ENCODE peak calls at places on chromosomes 13 and 19, in seven cellular contexts. One of them, this sample, is unnamed.
A peak's percentile ranks its signal among the peaks of the same experiment; 100 is the strongest.

GRCh38 chr19:35777411-35777841 is 2.1 kb downstream of the ARHGAP33 start:
- DNase-seq in ovary: no peak
- DNase-seq in heart left ventricle: no peak
- DNase-seq in adrenal gland: no peak
- DNase-seq in gastrocnemius medialis: no peak
- DNase-seq in A549: no peak
- DNase-seq in stomach: no peak
- DNase-seq in this sample: no peak

GRCh38 chr13:20815469-20815868 is 41.7 kb upstream of the EEF1AKMT1 start:
- DNase-seq in ovary: no peak
- DNase-seq in heart left ventricle: no peak
- DNase-seq in adrenal gland: no peak
- DNase-seq in gastrocnemius medialis: no peak
- DNase-seq in A549: no peak
- DNase-seq in stomach: no peak
- DNase-seq in this sample: no peak

GRCh38 chr19:23261496-23262020 is 11.4 kb upstream of the ZNF724 start:
- DNase-seq in ovary: no peak
- DNase-seq in heart left ventricle: no peak
- DNase-seq in adrenal gland: no peak
- DNase-seq in gastrocnemius medialis: no peak
- DNase-seq in A549: no peak
- DNase-seq in stomach: no peak
- DNase-seq in this sample: no peak

GRCh38 chr19:2627855-2628254 is 74.6 kb downstream of the GNG7 start:
- DNase-seq in ovary: no peak
- DNase-seq in heart left ventricle: no peak
- DNase-seq in adrenal gland: no peak
- DNase-seq in gastrocnemius medialis: no peak
- DNase-seq in A549: no peak
- DNase-seq in stomach: no peak
- DNase-seq in this sample: no peak

GRCh38 chr13:94620286-94620896 is 18.7 kb downstream of the GPR180 start:
- DNase-seq in ovary: no peak
- DNase-seq in heart left ventricle: no peak
- DNase-seq in adrenal gland: no peak
- DNase-seq in gastrocnemius medialis: no peak
- DNase-seq in A549: peak; percentile 45
- DNase-seq in stomach: no peak
- DNase-seq in this sample: no peak

GRCh38 chr19:38527466-38528136 is 90.2 kb downstream of the MAP4K1 start:
- DNase-seq in ovary: no peak
- DNase-seq in heart left ventricle: no peak
- DNase-seq in adrenal gland: no peak
- DNase-seq in gastrocnemius medialis: no peak
- DNase-seq in A549: peak; percentile 55
- DNase-seq in stomach: no peak
- DNase-seq in this sample: no peak

GRCh38 chr19:16088985-16089846 is 12.9 kb downstream of the TPM4 start:
- DNase-seq in ovary: no peak
- DNase-seq in heart left ventricle: no peak
- DNase-seq in adrenal gland: no peak
- DNase-seq in gastrocnemius medialis: no peak
- DNase-seq in A549: peak; percentile 67
- DNase-seq in stomach: no peak
- DNase-seq in this sample: no peak

GRCh38 chr19:38730731-38731589 is 13.3 kb downstream of the CAPN12 start:
- DNase-seq in ovary: peak; percentile 44
- DNase-seq in heart left ventricle: no peak
- DNase-seq in adrenal gland: peak; percentile 41
- DNase-seq in gastrocnemius medialis: no peak
- DNase-seq in A549: no peak
- DNase-seq in stomach: no peak
- DNase-seq in this sample: no peak

GRCh38 chr19:36140289-36141038 is 598 bp downstream of the CAPNS1 start:
- DNase-seq in ovary: peak; percentile 75
- DNase-seq in heart left ventricle: peak; percentile 58
- DNase-seq in adrenal gland: peak; percentile 57
- DNase-seq in gastrocnemius medialis: peak; percentile 28
- DNase-seq in A549: peak; percentile 89
- DNase-seq in stomach: peak; percentile 39
- DNase-seq in this sample: no peak

GRCh38 chr13:89930861-89931260 is 1416.6 kb upstream of the MIR17HG start:
- DNase-seq in ovary: no peak
- DNase-seq in heart left ventricle: no peak
- DNase-seq in adrenal gland: no peak
- DNase-seq in gastrocnemius medialis: no peak
- DNase-seq in A549: no peak
- DNase-seq in stomach: no peak
- DNase-seq in this sample: no peak

GRCh38 chr13:21546372-21546771 is 57.6 kb downstream of the MICU2 start:
- DNase-seq in ovary: no peak
- DNase-seq in heart left ventricle: no peak
- DNase-seq in adrenal gland: no peak
- DNase-seq in gastrocnemius medialis: no peak
- DNase-seq in A549: no peak
- DNase-seq in stomach: no peak
- DNase-seq in this sample: no peak

GRCh38 chr13:77544365-77544764 is 8.9 kb downstream of the SCEL start:
- DNase-seq in ovary: peak; percentile 64
- DNase-seq in heart left ventricle: peak; percentile 81
- DNase-seq in adrenal gland: peak; percentile 82
- DNase-seq in gastrocnemius medialis: peak; percentile 7
- DNase-seq in A549: no peak
- DNase-seq in stomach: peak; percentile 38
- DNase-seq in this sample: no peak

GRCh38 chr13:60969659-60970058 is 446.0 kb downstream of the PCDH20 start:
- DNase-seq in ovary: no peak
- DNase-seq in heart left ventricle: no peak
- DNase-seq in adrenal gland: no peak
- DNase-seq in gastrocnemius medialis: no peak
- DNase-seq in A549: no peak
- DNase-seq in stomach: no peak
- DNase-seq in this sample: no peak

GRCh38 chr19:55344444-55344843 is 4.8 kb downstream of the KMT5C start:
- DNase-seq in ovary: no peak
- DNase-seq in heart left ventricle: no peak
- DNase-seq in adrenal gland: no peak
- DNase-seq in gastrocnemius medialis: no peak
- DNase-seq in A549: no peak
- DNase-seq in stomach: no peak
- DNase-seq in this sample: no peak

GRCh38 chr13:33639640-33640080 is 178.3 kb upstream of the RFC3 start:
- DNase-seq in ovary: no peak
- DNase-seq in heart left ventricle: no peak
- DNase-seq in adrenal gland: no peak
- DNase-seq in gastrocnemius medialis: no peak
- DNase-seq in A549: no peak
- DNase-seq in stomach: no peak
- DNase-seq in this sample: no peak

GRCh38 chr13:102769679-102770078 is 3.9 kb downstream of the TEX30 start:
- DNase-seq in ovary: no peak
- DNase-seq in heart left ventricle: no peak
- DNase-seq in adrenal gland: no peak
- DNase-seq in gastrocnemius medialis: no peak
- DNase-seq in A549: no peak
- DNase-seq in stomach: no peak
- DNase-seq in this sample: no peak

GRCh38 chr13:44142540-44142867 is 231.1 kb upstream of the SERP2 start:
- DNase-seq in ovary: no peak
- DNase-seq in heart left ventricle: no peak
- DNase-seq in adrenal gland: peak; percentile 20
- DNase-seq in gastrocnemius medialis: no peak
- DNase-seq in A549: no peak
- DNase-seq in stomach: no peak
- DNase-seq in this sample: peak; percentile 78

GRCh38 chr19:17020380-17020779 is 6.2 kb downstream of the CPAMD8 start:
- DNase-seq in ovary: no peak
- DNase-seq in heart left ventricle: no peak
- DNase-seq in adrenal gland: peak; percentile 60
- DNase-seq in gastrocnemius medialis: no peak
- DNase-seq in A549: no peak
- DNase-seq in stomach: no peak
- DNase-seq in this sample: no peak

GRCh38 chr19:58086825-58087710 is 11.0 kb downstream of the ZSCAN18 start:
- DNase-seq in ovary: no peak
- DNase-seq in heart left ventricle: no peak
- DNase-seq in adrenal gland: no peak
- DNase-seq in gastrocnemius medialis: no peak
- DNase-seq in A549: no peak
- DNase-seq in stomach: no peak
- DNase-seq in this sample: no peak

GRCh38 chr13:91017669-91018053 is 329.8 kb upstream of the MIR17HG start:
- DNase-seq in ovary: no peak
- DNase-seq in heart left ventricle: no peak
- DNase-seq in adrenal gland: no peak
- DNase-seq in gastrocnemius medialis: no peak
- DNase-seq in A549: peak; percentile 41
- DNase-seq in stomach: no peak
- DNase-seq in this sample: no peak

GRCh38 chr19:45508931-45509691 is 1.8 kb downstream of the VASP start:
- DNase-seq in ovary: peak; percentile 80
- DNase-seq in heart left ventricle: peak; percentile 90
- DNase-seq in adrenal gland: peak; percentile 76
- DNase-seq in gastrocnemius medialis: peak; percentile 43
- DNase-seq in A549: peak; percentile 81
- DNase-seq in stomach: peak; percentile 73
- DNase-seq in this sample: peak; percentile 95

DNA sequence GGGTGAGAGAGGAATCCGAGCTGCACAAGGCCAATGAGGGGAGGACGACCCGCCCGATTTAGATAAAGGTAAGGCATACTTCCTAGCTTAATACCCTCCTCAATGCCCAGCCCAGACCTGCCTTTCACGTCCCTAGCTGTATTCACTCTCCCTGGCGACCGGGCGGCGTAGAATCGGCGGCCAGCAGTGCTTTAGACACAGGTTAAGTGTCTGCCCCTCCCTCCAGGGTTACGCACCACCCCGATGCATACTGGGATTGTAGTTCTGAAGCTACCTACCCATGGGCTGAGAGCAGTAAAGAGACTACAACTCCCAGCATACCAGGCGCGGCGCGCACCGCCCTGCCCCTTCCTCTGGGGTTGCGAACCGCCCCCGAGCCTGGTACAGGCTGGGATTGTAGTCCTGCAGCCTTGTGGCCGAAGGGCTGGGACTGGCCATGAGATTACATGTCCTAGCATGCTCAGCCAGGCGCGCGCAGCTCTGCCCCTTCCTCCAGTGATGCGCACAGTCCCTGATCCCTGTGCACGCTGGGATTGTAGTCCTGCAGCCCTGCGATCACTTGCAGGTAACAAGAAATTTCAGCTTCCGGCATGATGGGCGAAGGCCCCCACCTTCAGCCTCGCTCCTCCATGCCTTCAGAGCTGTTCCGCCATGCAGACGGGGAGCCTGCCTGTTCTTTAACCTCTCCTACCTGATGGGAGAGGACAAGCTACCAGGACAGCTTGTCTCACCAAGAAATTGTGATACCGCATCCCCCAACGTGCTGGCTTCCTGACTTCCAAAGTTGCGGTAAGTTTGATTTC is 43.5 kb upstream of the ZNF14 start:
- DNase-seq in ovary: peak; percentile 97
- DNase-seq in heart left ventricle: peak; percentile 97
- DNase-seq in adrenal gland: peak; percentile 98
- DNase-seq in gastrocnemius medialis: peak; percentile 95
- DNase-seq in A549: peak; percentile 96
- DNase-seq in stomach: peak; percentile 98
- DNase-seq in this sample: peak; percentile 99
- TF ChIP-seq POLR2A in ovary: peak; percentile 49
- TF ChIP-seq POLR2A in heart left ventricle: no peak
- TF ChIP-seq POLR2A in adrenal gland: no peak
- TF ChIP-seq POLR2A in gastrocnemius medialis: peak; percentile 14
- TF ChIP-seq POLR2A in A549: peak; percentile 59
- TF ChIP-seq POLR2A in stomach: peak; percentile 39
- TF ChIP-seq POLR2A in this sample: peak; percentile 54

DNA sequence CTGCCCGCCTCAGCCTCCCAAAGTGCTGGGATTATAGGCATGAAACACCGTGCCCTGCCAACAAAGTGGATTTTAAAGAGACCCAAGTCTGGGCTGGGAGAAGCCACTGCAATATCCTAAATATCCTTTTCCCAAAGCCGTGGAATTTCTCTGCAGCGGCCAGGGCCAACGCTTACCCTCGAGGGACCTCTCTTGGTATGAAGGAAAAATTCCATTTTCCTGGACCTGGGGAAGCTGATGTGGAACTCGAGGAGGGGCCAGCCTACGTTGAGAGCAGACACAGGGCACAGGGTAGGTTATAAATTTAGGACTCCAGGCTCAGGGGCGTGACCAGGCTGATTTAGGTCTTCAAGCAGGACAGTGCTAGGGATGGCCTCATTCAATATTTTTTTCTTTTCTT is 17.7 kb upstream of the UPF1 start:
- DNase-seq in ovary: peak; percentile 63
- DNase-seq in heart left ventricle: no peak
- DNase-seq in adrenal gland: no peak
- DNase-seq in gastrocnemius medialis: no peak
- DNase-seq in A549: no peak
- DNase-seq in stomach: no peak
- DNase-seq in this sample: no peak
- TF ChIP-seq CTCF in ovary: no peak
- TF ChIP-seq CTCF in heart left ventricle: no peak
- TF ChIP-seq CTCF in adrenal gland: no peak
- TF ChIP-seq CTCF in gastrocnemius medialis: no peak
- TF ChIP-seq CTCF in A549: no peak
- TF ChIP-seq CTCF in stomach: no peak
- TF ChIP-seq CTCF in this sample: no peak

GRCh38 chr13:110684388-110685056 is 21.4 kb downstream of the CARS2 start:
- DNase-seq in ovary: no peak
- DNase-seq in heart left ventricle: no peak
- DNase-seq in adrenal gland: peak; percentile 4
- DNase-seq in gastrocnemius medialis: no peak
- DNase-seq in A549: no peak
- DNase-seq in stomach: no peak
- DNase-seq in this sample: peak; percentile 35
- TF ChIP-seq POLR2A in ovary: no peak
- TF ChIP-seq POLR2A in heart left ventricle: no peak
- TF ChIP-seq POLR2A in adrenal gland: no peak
- TF ChIP-seq POLR2A in gastrocnemius medialis: no peak
- TF ChIP-seq POLR2A in A549: no peak
- TF ChIP-seq POLR2A in stomach: no peak
- TF ChIP-seq POLR2A in this sample: no peak

GRCh38 chr19:18647371-18647767 is 10.5 kb downstream of the KLHL26 start:
- DNase-seq in ovary: no peak
- DNase-seq in heart left ventricle: no peak
- DNase-seq in adrenal gland: no peak
- DNase-seq in gastrocnemius medialis: no peak
- DNase-seq in A549: no peak
- DNase-seq in stomach: no peak
- DNase-seq in this sample: no peak

GRCh38 chr19:18649371-18650047 is 12.7 kb downstream of the KLHL26 start:
- DNase-seq in ovary: peak; percentile 81
- DNase-seq in heart left ventricle: peak; percentile 84
- DNase-seq in adrenal gland: no peak
- DNase-seq in gastrocnemius medialis: peak; percentile 55
- DNase-seq in A549: no peak
- DNase-seq in stomach: no peak
- DNase-seq in this sample: peak; percentile 89

GRCh38 chr19:18647807-18648206 is 11.0 kb downstream of the KLHL26 start:
- DNase-seq in ovary: no peak
- DNase-seq in heart left ventricle: no peak
- DNase-seq in adrenal gland: no peak
- DNase-seq in gastrocnemius medialis: no peak
- DNase-seq in A549: no peak
- DNase-seq in stomach: no peak
- DNase-seq in this sample: no peak

GRCh38 chr19:18650048-18650435 is 13.2 kb downstream of the KLHL26 start:
- DNase-seq in ovary: peak; percentile 85
- DNase-seq in heart left ventricle: peak; percentile 70
- DNase-seq in adrenal gland: peak; percentile 70
- DNase-seq in gastrocnemius medialis: peak; percentile 25
- DNase-seq in A549: no peak
- DNase-seq in stomach: no peak
- DNase-seq in this sample: no peak

GRCh38 chr19:18648971-18649310 is 12.1 kb downstream of the KLHL26 start:
- DNase-seq in ovary: peak; percentile 44
- DNase-seq in heart left ventricle: no peak
- DNase-seq in adrenal gland: no peak
- DNase-seq in gastrocnemius medialis: peak; percentile 42
- DNase-seq in A549: no peak
- DNase-seq in stomach: no peak
- DNase-seq in this sample: no peak
- TF ChIP-seq CTCF in ovary: no peak
- TF ChIP-seq CTCF in heart left ventricle: no peak
- TF ChIP-seq CTCF in adrenal gland: no peak
- TF ChIP-seq CTCF in gastrocnemius medialis: no peak
- TF ChIP-seq CTCF in A549: no peak
- TF ChIP-seq CTCF in stomach: no peak
- TF ChIP-seq CTCF in this sample: no peak

This sample was measured in spleen.